ENCODE peak calls at places on chromosomes 1 and 21, in four cellular contexts. One of them, this sample, is unnamed.

GRCh38 chr1:208374391-208374941 is 130.3 kb upstream of the PLXNA2 start:
- DNase-seq in colonic mucosa: no peak
- DNase-seq in thoracic aorta: no peak
- DNase-seq in HCT116: no peak
- DNase-seq in this sample: no peak

GRCh38 chr1:19402031-19402430 is 83.3 kb downstream of the CAPZB start:
- DNase-seq in colonic mucosa: no peak
- DNase-seq in thoracic aorta: no peak
- DNase-seq in HCT116: no peak
- DNase-seq in this sample: no peak

GRCh38 chr21:18602711-18603110 is 199.1 kb upstream of the TMPRSS15 start:
- DNase-seq in colonic mucosa: no peak
- DNase-seq in thoracic aorta: no peak
- DNase-seq in HCT116: no peak
- DNase-seq in this sample: no peak

GRCh38 chr1:6969106-6969505 is 183.9 kb downstream of the CAMTA1 start:
- DNase-seq in colonic mucosa: no peak
- DNase-seq in thoracic aorta: no peak
- DNase-seq in HCT116: no peak
- DNase-seq in this sample: no peak

GRCh38 chr1:43622901-43623780 is 26.8 kb upstream of the KDM4A start:
- DNase-seq in colonic mucosa: no peak
- DNase-seq in thoracic aorta: no peak
- DNase-seq in HCT116: no peak
- DNase-seq in this sample: no peak

GRCh38 chr1:92690212-92690906 is 94.5 kb downstream of the EVI5 start:
- DNase-seq in colonic mucosa: no peak
- DNase-seq in thoracic aorta: no peak
- DNase-seq in HCT116: no peak
- DNase-seq in this sample: no peak

GRCh38 chr1:42743302-42744029 is 3.4 kb upstream of the CLDN19 start:
- DNase-seq in colonic mucosa: no peak
- DNase-seq in thoracic aorta: no peak
- DNase-seq in HCT116: no peak
- DNase-seq in this sample: no peak

GRCh38 chr1:47351305-47351704 is 17.7 kb downstream of the CMPK1 start:
- DNase-seq in colonic mucosa: no peak
- DNase-seq in thoracic aorta: no peak
- DNase-seq in HCT116: no peak
- DNase-seq in this sample: no peak

GRCh38 chr1:163924041-163924440 is 602.3 kb downstream of the NUF2 start:
- DNase-seq in colonic mucosa: no peak
- DNase-seq in thoracic aorta: no peak
- DNase-seq in HCT116: no peak
- DNase-seq in this sample: no peak

GRCh38 chr1:174789399-174789798 is 210.3 kb upstream of the CACYBP start:
- DNase-seq in colonic mucosa: no peak
- DNase-seq in thoracic aorta: no peak
- DNase-seq in HCT116: no peak
- DNase-seq in this sample: no peak

GRCh38 chr1:44947060-44947773 is 39.2 kb downstream of the EIF2B3 start:
- DNase-seq in colonic mucosa: no peak
- DNase-seq in thoracic aorta: no peak
- DNase-seq in HCT116: no peak
- DNase-seq in this sample: no peak

GRCh38 chr1:18256318-18257235 is 149.0 kb downstream of the IGSF21 start:
- DNase-seq in colonic mucosa: peak; percentile 60
- DNase-seq in thoracic aorta: no peak
- DNase-seq in HCT116: no peak
- DNase-seq in this sample: no peak

DNA sequence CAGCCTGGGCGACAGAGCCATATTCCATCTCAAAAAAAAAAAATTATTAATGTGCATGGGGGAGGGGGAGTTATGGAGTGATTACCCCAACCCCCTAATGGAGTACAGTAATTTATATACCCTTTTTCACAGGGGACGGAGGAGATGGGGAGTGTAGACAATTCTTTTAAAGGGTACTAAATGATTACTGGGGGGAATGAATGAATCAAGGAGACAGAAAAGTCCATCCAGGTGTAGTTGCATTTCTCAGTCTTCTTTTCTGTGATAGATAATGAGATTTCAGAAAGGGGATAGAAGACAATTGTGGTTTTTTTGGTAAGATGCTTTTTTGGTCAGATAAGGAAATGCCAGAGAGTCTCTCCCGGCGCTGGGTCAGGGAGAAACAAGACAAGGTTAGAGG is 13.0 kb downstream of the OSBPL9 start:
- DNase-seq in colonic mucosa: no peak
- DNase-seq in thoracic aorta: no peak
- DNase-seq in HCT116: no peak
- DNase-seq in this sample: no peak
- H3K4me1 ChIP-seq in colonic mucosa: no peaks in the 10 kb centered on the region
- H3K4me1 ChIP-seq in thoracic aorta: peaks cover 15% of the 10 kb centered on the region
- H3K4me1 ChIP-seq in HCT116: peaks cover 6% of the 10 kb centered on the region
- H3K4me1 ChIP-seq in this sample: peaks cover 4% of the 10 kb centered on the region

GRCh38 chr21:39750670-39751069 is 5.7 kb downstream of the IGSF5 start:
- DNase-seq in colonic mucosa: no peak
- DNase-seq in thoracic aorta: no peak
- DNase-seq in HCT116: no peak
- DNase-seq in this sample: no peak

GRCh38 chr21:39754811-39755210 is 9.8 kb downstream of the IGSF5 start:
- DNase-seq in colonic mucosa: no peak
- DNase-seq in thoracic aorta: no peak
- DNase-seq in HCT116: no peak
- DNase-seq in this sample: no peak

DNA sequence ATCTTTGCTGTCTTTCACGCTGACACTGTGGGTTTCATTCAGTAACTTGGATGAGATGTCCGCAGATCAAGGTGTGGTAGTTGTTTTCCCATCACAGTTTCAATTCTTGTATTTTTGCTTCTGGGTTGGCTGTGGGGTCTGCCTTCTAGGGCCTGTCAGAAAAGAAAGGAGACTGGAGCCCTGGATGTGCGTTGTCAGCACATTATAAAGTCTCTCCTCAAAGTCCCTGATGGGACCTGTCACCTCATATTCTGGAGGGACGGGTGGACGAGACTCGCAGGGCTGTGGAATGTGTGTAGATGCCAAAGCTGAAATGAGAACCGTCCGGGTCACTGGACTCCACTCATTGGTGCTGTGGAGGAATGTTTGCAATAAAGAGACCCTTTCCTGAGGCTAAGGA is 11.3 kb downstream of the IGSF5 start:
- DNase-seq in colonic mucosa: no peak
- DNase-seq in thoracic aorta: no peak
- DNase-seq in HCT116: no peak
- DNase-seq in this sample: no peak
- H3K36me3 ChIP-seq in colonic mucosa: no peaks in the 10 kb centered on the region
- H3K36me3 ChIP-seq in thoracic aorta: no peaks in the 10 kb centered on the region
- H3K36me3 ChIP-seq in HCT116: no peaks in the 10 kb centered on the region
- H3K36me3 ChIP-seq in this sample: no peaks in the 10 kb centered on the region

GRCh38 chr1:230537456-230537855 is 104.8 kb upstream of the COG2 start:
- DNase-seq in colonic mucosa: no peak
- DNase-seq in thoracic aorta: no peak
- DNase-seq in HCT116: no peak
- DNase-seq in this sample: no peak
- TF ChIP-seq CTCF in colonic mucosa: no peak
- TF ChIP-seq CTCF in thoracic aorta: no peak
- TF ChIP-seq CTCF in HCT116: no peak
- TF ChIP-seq CTCF in this sample: no peak

DNA sequence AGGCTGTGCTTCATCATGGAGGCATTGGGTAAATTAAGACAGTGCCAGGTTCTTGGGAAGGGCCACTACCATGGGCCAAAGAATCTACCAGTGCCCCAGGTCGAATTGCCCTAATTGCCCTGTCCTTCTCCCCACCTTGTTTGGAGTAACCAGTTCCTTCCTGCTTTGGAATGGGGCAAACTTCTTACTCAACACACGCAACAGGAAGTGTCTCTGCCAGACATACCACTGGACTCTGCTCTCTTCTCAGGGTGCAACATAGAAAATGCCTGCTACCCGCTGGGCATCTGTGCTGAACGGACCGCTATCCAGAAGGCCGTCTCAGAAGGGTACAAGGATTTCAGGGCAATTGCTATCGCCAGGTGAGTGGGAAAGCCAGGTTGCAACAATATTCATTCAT is 15.8 kb downstream of the CDA start:
- DNase-seq in colonic mucosa: peak; percentile 40
- DNase-seq in thoracic aorta: no peak
- DNase-seq in HCT116: no peak
- DNase-seq in this sample: no peak
- H3K4me1 ChIP-seq in colonic mucosa: peaks cover 7% of the 10 kb centered on the region
- H3K4me1 ChIP-seq in thoracic aorta: no peaks in the 10 kb centered on the region
- H3K4me1 ChIP-seq in HCT116: peaks cover 54% of the 10 kb centered on the region
- H3K4me1 ChIP-seq in this sample: peaks cover 51% of the 10 kb centered on the region

GRCh38 chr1:1755426-1755825 is 22.8 kb downstream of the NADK start:
- DNase-seq in colonic mucosa: no peak
- DNase-seq in thoracic aorta: no peak
- DNase-seq in HCT116: no peak
- DNase-seq in this sample: no peak
- H3K36me3 ChIP-seq in colonic mucosa: peaks cover 15% of the 10 kb centered on the region
- H3K36me3 ChIP-seq in thoracic aorta: peaks cover 63% of the 10 kb centered on the region
- H3K36me3 ChIP-seq in HCT116: peaks cover 2% of the 10 kb centered on the region
- H3K36me3 ChIP-seq in this sample: peaks cover 50% of the 10 kb centered on the region

GRCh38 chr1:190250368-190250767 is 227.3 kb downstream of the BRINP3 start:
- DNase-seq in colonic mucosa: no peak
- DNase-seq in thoracic aorta: no peak
- DNase-seq in HCT116: no peak
- DNase-seq in this sample: no peak

DNA sequence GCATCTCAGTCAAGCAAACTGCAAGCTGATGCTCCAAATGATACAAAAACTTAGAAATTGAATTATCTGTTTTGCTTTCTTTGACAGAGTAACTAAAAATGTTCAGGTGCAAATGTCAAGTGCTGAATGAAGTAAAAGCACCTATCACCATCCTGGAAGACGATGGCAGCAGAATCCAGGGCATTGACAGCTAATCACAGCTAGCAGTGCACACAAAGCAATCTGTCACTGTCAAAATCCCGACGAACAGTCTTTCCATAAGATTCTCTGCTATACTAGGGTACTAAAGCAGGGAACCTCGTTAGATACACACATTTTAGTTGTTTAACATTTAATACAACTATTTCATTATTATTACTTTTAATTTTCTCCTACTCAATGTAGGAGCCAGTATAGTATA is 233.3 kb downstream of the BRINP3 start:
- DNase-seq in colonic mucosa: no peak
- DNase-seq in thoracic aorta: no peak
- DNase-seq in HCT116: no peak
- DNase-seq in this sample: no peak
- TF ChIP-seq CTCF in colonic mucosa: no peak
- TF ChIP-seq CTCF in thoracic aorta: no peak
- TF ChIP-seq CTCF in HCT116: no peak
- TF ChIP-seq CTCF in this sample: no peak

DNA sequence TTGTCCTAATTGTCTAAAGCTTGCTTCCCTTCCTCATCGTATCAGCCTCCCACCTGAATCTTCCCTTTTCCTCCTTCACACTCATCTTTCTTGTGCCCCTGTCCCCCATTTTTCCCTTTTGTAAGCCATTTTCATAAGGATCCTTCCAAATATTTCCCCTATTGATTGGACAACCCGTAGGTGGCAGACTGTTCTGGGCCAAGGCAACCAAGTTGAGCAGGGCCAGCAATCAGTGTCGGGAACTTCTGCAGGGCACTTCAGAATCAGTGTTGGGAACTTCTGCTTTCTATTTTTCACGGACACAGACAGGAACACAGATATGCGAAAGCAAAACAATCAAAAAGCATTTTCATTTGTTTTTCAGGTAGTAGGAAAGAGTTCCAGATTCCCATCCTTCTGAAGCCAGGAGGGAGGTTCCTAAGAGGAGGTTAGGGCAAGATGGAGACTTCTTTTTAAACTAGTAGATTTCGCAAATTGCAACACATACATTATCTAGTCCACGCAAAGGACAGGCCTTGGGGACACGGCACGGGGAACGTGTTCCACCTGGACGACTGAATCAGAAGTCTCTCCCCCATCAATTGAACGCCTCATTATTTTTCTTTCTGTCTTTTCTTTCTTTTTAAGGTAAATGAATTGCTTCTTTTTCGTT is 691 bp upstream of the MPZL1 start:
- DNase-seq in colonic mucosa: peak; percentile 62
- DNase-seq in thoracic aorta: no peak
- DNase-seq in HCT116: no peak
- DNase-seq in this sample: no peak
- H3K4me1 ChIP-seq in colonic mucosa: no peaks in the 10 kb centered on the region
- H3K4me1 ChIP-seq in thoracic aorta: peaks cover 16% of the 10 kb centered on the region
- H3K4me1 ChIP-seq in HCT116: peaks cover 34% of the 10 kb centered on the region
- H3K4me1 ChIP-seq in this sample: peaks cover 10% of the 10 kb centered on the region

GRCh38 chr1:177334856-177335255 is 164.1 kb downstream of the BRINP2 start:
- DNase-seq in colonic mucosa: no peak
- DNase-seq in thoracic aorta: no peak
- DNase-seq in HCT116: no peak
- DNase-seq in this sample: no peak
- H3K36me3 ChIP-seq in colonic mucosa: no peaks in the 10 kb centered on the region
- H3K36me3 ChIP-seq in thoracic aorta: no peaks in the 10 kb centered on the region
- H3K36me3 ChIP-seq in HCT116: no peaks in the 10 kb centered on the region
- H3K36me3 ChIP-seq in this sample: no peaks in the 10 kb centered on the region

DNA sequence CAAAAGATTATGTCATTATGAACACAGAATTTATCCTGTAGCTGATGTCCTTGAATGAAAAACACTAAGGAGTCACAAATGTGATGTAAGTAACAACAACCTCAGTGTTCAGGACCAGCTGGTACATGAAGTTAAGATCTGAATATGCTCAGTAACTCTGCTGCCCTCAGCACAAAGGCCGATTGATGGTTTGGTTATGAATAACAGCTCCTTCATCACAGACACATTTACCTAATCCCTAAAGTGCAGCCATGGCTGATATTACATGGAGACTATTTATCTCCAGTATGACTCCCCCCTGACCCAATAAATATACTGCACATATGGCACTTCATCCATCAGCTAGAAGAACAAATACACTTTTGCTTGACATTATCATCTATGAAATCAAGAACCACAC is 75.2 kb downstream of the PLPPR5 start:
- DNase-seq in colonic mucosa: no peak
- DNase-seq in thoracic aorta: no peak
- DNase-seq in HCT116: no peak
- DNase-seq in this sample: no peak
- TF ChIP-seq CTCF in colonic mucosa: no peak
- TF ChIP-seq CTCF in thoracic aorta: no peak
- TF ChIP-seq CTCF in HCT116: no peak
- TF ChIP-seq CTCF in this sample: no peak

GRCh38 chr1:85484264-85484663 is 19.3 kb upstream of the DDAH1 start:
- DNase-seq in colonic mucosa: no peak
- DNase-seq in thoracic aorta: no peak
- DNase-seq in HCT116: no peak
- DNase-seq in this sample: no peak

GRCh38 chr1:85480566-85480965 is 15.6 kb upstream of the DDAH1 start:
- DNase-seq in colonic mucosa: no peak
- DNase-seq in thoracic aorta: no peak
- DNase-seq in HCT116: no peak
- DNase-seq in this sample: no peak

GRCh38 chr1:85479491-85479890 is 14.5 kb upstream of the DDAH1 start:
- DNase-seq in colonic mucosa: no peak
- DNase-seq in thoracic aorta: no peak
- DNase-seq in HCT116: no peak
- DNase-seq in this sample: no peak

GRCh38 chr1:85484716-85485115 is 19.8 kb upstream of the DDAH1 start:
- DNase-seq in colonic mucosa: no peak
- DNase-seq in thoracic aorta: no peak
- DNase-seq in HCT116: no peak
- DNase-seq in this sample: no peak

GRCh38 chr1:85481688-85482087 is 16.7 kb upstream of the DDAH1 start:
- DNase-seq in colonic mucosa: no peak
- DNase-seq in thoracic aorta: no peak
- DNase-seq in HCT116: no peak
- DNase-seq in this sample: no peak
- H3K4me1 ChIP-seq in colonic mucosa: no peaks in the 10 kb centered on the region
- H3K4me1 ChIP-seq in thoracic aorta: no peaks in the 10 kb centered on the region
- H3K4me1 ChIP-seq in HCT116: no peaks in the 10 kb centered on the region
- H3K4me1 ChIP-seq in this sample: peaks cover 9% of the 10 kb centered on the region

This sample was measured in RWPE2.